ENCODE peak calls at places on chromosomes 1 and 21, in nine cellular contexts. J is activated CD8-positive, alpha-beta memory T cell treated with anti-CD3 and anti-CD28 coated beads for 1 hour; A is RCC 7860; C is T-helper 9 cell; T is HFF-Myc; Y is upper lobe of right lung; W is midbrain; I is osteocyte; D is endothelial cell of umbilical vein. L is an unnamed sample.

GRCh38 chr1:151680391-151680790 is 36.2 kb downstream of the CELF3 start:
- DNase-seq in I (no peak), J (no peak), C (no peak), W (no peak), A (peak), T (no peak), Y (no peak), D (no peak), L (no peak)

GRCh38 chr1:234135501-234135900 is 231.0 kb downstream of the SLC35F3 start:
- DNase-seq in J (no peak), D (no peak), A (no peak), Y (no peak), W (no peak), T (no peak), C (no peak), I (no peak), L (no peak)

GRCh38 chr1:1101503-1101902 is 14.4 kb downstream of the C1orf159 start:
- DNase-seq in Y (peak), I (no peak), J (no peak), W (no peak), T (no peak), D (no peak), C (no peak), A (no peak), L (no peak)

GRCh38 chr1:151284013-151284577 is 2.0 kb downstream of the ZNF687 start:
- DNase-seq in C (no peak), Y (no peak), W (no peak), J (no peak), T (no peak), D (no peak), A (no peak), I (no peak), L (no peak)

GRCh38 chr1:201404722-201405483 is 5.8 kb upstream of the LAD1 start:
- DNase-seq in C (no peak), T (no peak), A (no peak), I (no peak), Y (no peak), W (no peak), D (no peak), J (no peak), L (no peak)

GRCh38 chr1:218636548-218636947 is 291.4 kb downstream of the TGFB2 start:
- DNase-seq in C (no peak), D (no peak), A (no peak), W (no peak), T (no peak), J (no peak), I (no peak), Y (no peak), L (no peak)

GRCh38 chr1:109932679-109933078 is 22.0 kb downstream of the CSF1 start:
- DNase-seq in Y (no peak), I (no peak), D (no peak), T (no peak), W (no peak), A (no peak), J (no peak), C (no peak), L (no peak)

GRCh38 chr1:202713110-202713509 is 2.9 kb upstream of the SYT2 start:
- DNase-seq in A (no peak), T (no peak), J (no peak), C (no peak), D (peak), Y (no peak), W (no peak), I (no peak), L (no peak)

GRCh38 chr21:36613064-36613463 is 85.9 kb upstream of the SIM2 start:
- DNase-seq in T (no peak), J (no peak), A (no peak), I (no peak), C (no peak), Y (no peak), W (no peak), D (no peak), L (no peak)

GRCh38 chr21:32975811-32976507 is 49.8 kb upstream of the OLIG2 start:
- DNase-seq in J (no peak), T (no peak), A (no peak), C (no peak), Y (no peak), W (no peak), D (no peak), I (peak), L (no peak)

GRCh38 chr1:27391511-27392095 is 819 bp upstream of the GPR3 start:
- DNase-seq in T (no peak), W (peak), A (no peak), Y (peak), I (no peak), C (no peak), J (no peak), D (peak), L (no peak)

GRCh38 chr1:11514366-11514765 is 35.4 kb downstream of the DISP3 start:
- DNase-seq in J (no peak), Y (peak), T (no peak), A (no peak), D (no peak), W (no peak), C (no peak), I (no peak), L (no peak)

GRCh38 chr1:215083408-215083961 is 948 bp downstream of the KCNK2 start:
- DNase-seq in D (peak), C (no peak), J (no peak), A (no peak), I (no peak), W (no peak), T (no peak), Y (peak), L (no peak)

GRCh38 chr1:214241060-214241459 is 39.9 kb upstream of the SMYD2 start:
- DNase-seq in T (no peak), Y (no peak), J (no peak), D (no peak), C (no peak), A (no peak), I (no peak), W (no peak), L (no peak)

GRCh38 chr1:197984273-197984672 is 67.1 kb downstream of the LHX9 start:
- DNase-seq in W (no peak), J (no peak), A (no peak), T (no peak), C (no peak), Y (no peak), I (no peak), D (no peak), L (no peak)

GRCh38 chr1:233613252-233614172 is at the start of gene KCNK1:
- DNase-seq in Y (peak), W (peak), J (no peak), T (peak), A (peak), I (no peak), D (peak), C (no peak), L (no peak)

GRCh38 chr1:172041689-172042088 is 200.4 kb downstream of the DNM3 start:
- DNase-seq in D (peak), W (no peak), T (peak), C (no peak), I (no peak), J (no peak), A (peak), Y (no peak), L (no peak)

GRCh38 chr1:19448491-19449439 is 36.6 kb downstream of the CAPZB start:
- DNase-seq in A (peak), C (no peak), J (no peak), W (peak), Y (no peak), T (peak), D (peak), I (peak), L (no peak)

GRCh38 chr1:173212952-173213491 is 5.9 kb upstream of the TNFSF4 start:
- DNase-seq in C (no peak), J (no peak), I (no peak), W (no peak), D (no peak), A (no peak), T (no peak), Y (no peak), L (no peak)

GRCh38 chr1:232664844-232665777 is 35.2 kb upstream of the SIPA1L2 start:
- DNase-seq in J (no peak), W (no peak), I (no peak), Y (no peak), A (no peak), D (no peak), T (no peak), C (no peak), L (no peak)

GRCh38 chr21:29580886-29581285 is 282.2 kb downstream of the BACH1 start:
- DNase-seq in W (no peak), I (no peak), C (no peak), A (no peak), Y (no peak), D (no peak), T (no peak), J (no peak), L (no peak)

GRCh38 chr1:182101415-182102041 is 40.0 kb upstream of the ZNF648 start:
- DNase-seq in T (no peak), I (no peak), C (no peak), W (no peak), J (no peak), D (no peak), Y (no peak), A (no peak), L (no peak)

GRCh38 chr1:182438326-182438725 is 11.6 kb upstream of the RGSL1 start:
- DNase-seq in T (no peak), W (no peak), D (no peak), J (no peak), C (no peak), I (no peak), A (no peak), Y (no peak), L (no peak)

GRCh38 chr1:184755226-184756065 is 788 bp upstream of the EDEM3 start:
- DNase-seq in I (no peak), A (peak), D (no peak), Y (no peak), J (no peak), T (peak), W (peak), C (no peak), L (peak)

GRCh38 chr1:167781558-167781957 is 59.8 kb downstream of the MPZL1 start:
- DNase-seq in W (no peak), D (no peak), J (no peak), Y (no peak), A (no peak), I (no peak), T (no peak), C (no peak), L (no peak)

GRCh38 chr1:107877092-107877491 is 87.9 kb downstream of the VAV3 start:
- DNase-seq in A (no peak), D (no peak), W (no peak), T (no peak), C (no peak), J (no peak), Y (no peak), I (no peak), L (no peak)

GRCh38 chr1:53326598-53327182 is 1.2 kb downstream of the LRP8 start:
- DNase-seq in I (no peak), Y (peak), W (no peak), T (no peak), C (no peak), D (peak), A (no peak), J (no peak), L (peak)

GRCh38 chr1:163068716-163069115 is 445 bp upstream of the RGS4 start:
- DNase-seq in D (no peak), Y (no peak), J (no peak), C (no peak), I (no peak), W (no peak), A (no peak), T (no peak), L (no peak)

GRCh38 chr1:41811978-41812852 is 106.5 kb downstream of the HIVEP3 start:
- DNase-seq in T (peak), J (no peak), C (peak), Y (no peak), A (peak), D (peak), I (no peak), W (peak), L (peak)

GRCh38 chr1:236868625-236869467 is 73.8 kb downstream of the MTR start:
- DNase-seq in W (no peak), T (no peak), I (no peak), J (no peak), A (peak), C (peak), Y (no peak), D (peak), L (peak)

GRCh38 chr1:162117039-162117816 is 47.7 kb downstream of the NOS1AP start:
- DNase-seq in I (no peak), W (no peak), C (no peak), J (no peak), A (no peak), D (no peak), T (no peak), Y (no peak), L (no peak)

GRCh38 chr1:163013826-163014600 is 55.1 kb upstream of the RGS4 start:
- DNase-seq in W (no peak), D (no peak), A (no peak), I (no peak), T (no peak), C (no peak), Y (no peak), J (no peak), L (no peak)

GRCh38 chr1:207971511-207972224 is 60.7 kb upstream of the CD34 start:
- DNase-seq in A (no peak), D (no peak), I (peak), J (no peak), T (no peak), C (no peak), Y (no peak), W (no peak), L (no peak)

GRCh38 chr1:1200876-1201810 is 5.2 kb downstream of the TNFRSF18 start:
- DNase-seq in T (no peak), A (peak), J (peak), W (no peak), D (peak), I (no peak), C (peak), Y (peak), L (peak)

GRCh38 chr1:154783976-154784375 is 86.1 kb downstream of the KCNN3 start:
- DNase-seq in J (no peak), D (no peak), C (no peak), A (no peak), W (no peak), I (no peak), Y (no peak), T (no peak), L (no peak)

GRCh38 chr1:186055846-186056245 is 319.2 kb downstream of the TPR start:
- DNase-seq in J (no peak), W (no peak), A (no peak), T (no peak), I (no peak), Y (no peak), D (no peak), C (no peak), L (no peak)

GRCh38 chr1:187836557-187836956 is 1007.8 kb downstream of the PLA2G4A start:
- DNase-seq in A (no peak), W (no peak), I (no peak), D (no peak), J (no peak), T (no peak), C (no peak), Y (no peak), L (no peak)

GRCh38 chr21:46350571-46350970 is 26.6 kb downstream of the PCNT start:
- DNase-seq in I (no peak), W (no peak), C (no peak), T (no peak), J (no peak), D (no peak), A (no peak), Y (no peak), L (no peak)

GRCh38 chr1:185108324-185108723 is 48.4 kb downstream of the TRMT1L start:
- DNase-seq in Y (no peak), I (no peak), C (no peak), T (no peak), D (no peak), A (no peak), J (no peak), W (no peak), L (no peak)

L was measured in central memory CD4-positive, alpha-beta T cell.